ENCODE peak calls at places on chromosomes 2 and 18, in seven cellular contexts. V is transverse colon, G is HL-60, Z is foreskin fibroblast, W is epithelial cell of esophagus, F is fibroblast of mammary gland, C is astrocyte of the spinal cord. U is an unnamed sample.

GRCh38 chr18:48913201-48913600 is 37.6 kb downstream of the SMAD7 start:
- DNase-seq in Z (no peak), F (no peak), C (no peak), G (no peak), W (peak), V (no peak), U (peak)

GRCh38 chr18:57970356-57971095 is 73.5 kb upstream of the NEDD4L start:
- DNase-seq in F (peak), C (no peak), Z (no peak), G (no peak), W (no peak), V (no peak), U (no peak)

GRCh38 chr2:235579128-235579527 is 85.3 kb downstream of the AGAP1 start:
- DNase-seq in F (no peak), W (no peak), Z (no peak), V (no peak), C (no peak), G (no peak), U (no peak)

GRCh38 chr2:111900859-111901258 is 2.5 kb downstream of the MERTK start:
- DNase-seq in Z (peak), F (peak), G (peak), C (peak), V (peak), W (peak), U (peak)

GRCh38 chr2:16478817-16479216 is 186.8 kb downstream of the CYRIA start:
- DNase-seq in W (peak), F (no peak), V (no peak), C (no peak), Z (no peak), G (no peak), U (no peak)

GRCh38 chr18:13435596-13436333 is 217.2 kb downstream of the LDLRAD4 start:
- DNase-seq in G (no peak), F (peak), V (no peak), C (peak), Z (no peak), W (no peak), U (no peak)

GRCh38 chr18:61569176-61569892 is 236.1 kb downstream of the CDH20 start:
- DNase-seq in V (no peak), W (peak), Z (peak), F (peak), C (peak), G (no peak), U (no peak)

GRCh38 chr2:20353597-20353996 is 3.0 kb upstream of the PUM2 start:
- DNase-seq in W (peak), G (no peak), V (no peak), F (no peak), Z (no peak), C (no peak), U (no peak)

GRCh38 chr2:121689356-121689755 is 40.1 kb upstream of the CLASP1 start:
- DNase-seq in F (peak), W (no peak), G (no peak), V (no peak), Z (peak), C (peak), U (no peak)

GRCh38 chr2:42089340-42089925 is 41.6 kb downstream of the PKDCC start:
- DNase-seq in G (peak), C (peak), F (peak), V (peak), W (peak), Z (peak), U (no peak)

GRCh38 chr2:169765523-169765922 is 31.9 kb downstream of the KLHL23 start:
- DNase-seq in V (no peak), Z (peak), W (peak), F (peak), C (peak), G (no peak), U (no peak)

GRCh38 chr2:7468955-7469354 is 551.7 kb downstream of the RNF144A start:
- DNase-seq in W (no peak), C (no peak), G (no peak), Z (no peak), V (no peak), F (no peak), U (no peak)

GRCh38 chr2:120512321-120512710 is 166.4 kb downstream of the INHBB start:
- DNase-seq in Z (no peak), W (no peak), V (no peak), C (no peak), F (no peak), G (no peak), U (no peak)

GRCh38 chr18:25786778-25787177 is 303.6 kb downstream of the SS18 start:
- DNase-seq in V (no peak), C (peak), F (peak), G (no peak), Z (peak), W (peak), U (no peak)

GRCh38 chr2:100647709-100648108 is 84.9 kb downstream of the PDCL3 start:
- DNase-seq in G (no peak), F (no peak), C (no peak), W (no peak), Z (no peak), V (no peak), U (no peak)

GRCh38 chr2:9660154-9660553 is 29.4 kb upstream of the YWHAQ start:
- DNase-seq in W (no peak), V (no peak), Z (no peak), C (no peak), F (no peak), G (no peak), U (no peak)

GRCh38 chr2:113756088-113757058 is at the start of gene SLC35F5:
- DNase-seq in V (peak), Z (peak), F (peak), G (peak), W (peak), C (peak), U (peak)

GRCh38 chr18:29594494-29594893 is 1417.6 kb upstream of the CDH2 start:
- DNase-seq in F (no peak), V (no peak), W (no peak), C (no peak), Z (no peak), G (no peak), U (no peak)

GRCh38 chr2:120738786-120739771 is 3.4 kb downstream of the GLI2 start:
- DNase-seq in G (no peak), Z (no peak), W (no peak), F (no peak), V (no peak), C (no peak), U (no peak)

GRCh38 chr2:18232731-18233438 is 327.6 kb downstream of the RDH14 start:
- DNase-seq in W (peak), G (no peak), V (no peak), C (peak), F (peak), Z (peak), U (no peak)

GRCh38 chr18:79345366-79345765 is 50.4 kb upstream of the NFATC1 start:
- DNase-seq in V (no peak), Z (no peak), C (no peak), F (no peak), W (no peak), G (no peak), U (no peak)

GRCh38 chr2:147468963-147469362 is 375.9 kb upstream of the ACVR2A start:
- DNase-seq in Z (no peak), V (no peak), F (no peak), G (no peak), W (no peak), C (no peak), U (no peak)

GRCh38 chr2:55334728-55335127 is 65.7 kb upstream of the MTIF2 start:
- DNase-seq in C (no peak), W (no peak), Z (no peak), F (no peak), V (no peak), G (no peak), U (no peak)

GRCh38 chr2:122094557-122094956 is 339.1 kb downstream of the TSN start:
- DNase-seq in F (no peak), W (no peak), G (no peak), V (no peak), C (no peak), Z (no peak), U (no peak)

GRCh38 chr2:227724394-227725039 is at the start of gene SCYGR6:
- DNase-seq in Z (no peak), W (no peak), V (no peak), F (no peak), C (no peak), G (peak), U (no peak)

GRCh38 chr18:5527603-5528002 is 16.2 kb downstream of the EPB41L3 start:
- DNase-seq in W (no peak), V (peak), F (peak), Z (peak), G (peak), C (peak), U (peak)

DNA sequence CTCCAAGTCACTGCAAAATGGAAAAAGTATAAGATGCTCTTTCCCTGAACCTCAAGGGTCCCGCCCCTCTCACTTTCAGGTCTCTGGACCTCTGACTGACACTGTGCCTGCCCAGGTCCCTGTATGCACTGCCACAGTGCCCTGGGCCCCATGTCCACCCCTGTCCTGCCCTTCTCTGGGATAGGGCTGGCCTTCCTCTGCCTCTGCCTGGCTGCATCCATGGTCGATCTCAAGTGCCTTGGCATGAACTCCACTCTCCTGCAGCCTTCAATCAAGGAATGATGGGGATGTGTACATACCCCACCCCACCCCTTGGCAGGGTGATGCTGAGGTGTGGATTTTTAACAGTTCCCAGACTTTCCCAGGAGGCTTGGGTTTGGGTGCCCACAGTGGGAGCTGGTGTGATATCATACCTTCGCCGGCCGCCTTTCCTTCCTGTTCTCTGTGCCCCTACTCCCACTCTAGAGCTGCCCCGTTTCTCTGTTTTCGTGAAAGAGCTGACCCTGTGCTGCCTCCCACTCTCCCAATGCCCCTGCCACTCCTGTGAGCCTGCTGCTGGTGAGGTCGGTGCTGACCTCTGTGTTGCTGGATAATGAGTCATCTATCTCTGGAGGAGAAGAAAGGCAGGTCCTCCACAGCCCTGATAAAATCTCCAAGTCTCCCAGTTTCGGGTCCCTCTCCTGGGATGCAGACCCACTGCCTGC is 18.9 kb downstream of the PTPN18 start:
- DNase-seq in C (no peak), F (peak), G (no peak), W (no peak), Z (peak), V (no peak), U (no peak)
- H3K4me3 ChIP-seq in C (no peak), F (no peak), G (no peak), W (no peak), Z (no peak), V (no peak), U (no peak)

GRCh38 chr2:109611467-109612095 is 2.2 kb downstream of the SEPTIN10 start:
- DNase-seq in W (peak), G (no peak), V (no peak), C (peak), F (peak), Z (peak), U (peak)

GRCh38 chr2:109612991-109613921 is 510 bp downstream of the SEPTIN10 start:
- DNase-seq in Z (peak), F (peak), W (peak), C (peak), V (peak), G (no peak), U (peak)

GRCh38 chr2:109607766-109608165 is 6.0 kb downstream of the SEPTIN10 start:
- DNase-seq in W (peak), Z (peak), G (no peak), C (peak), V (no peak), F (peak), U (no peak)

GRCh38 chr2:109613922-109614714 is at the start of the genes SEPTIN10 and SOWAHC:
- DNase-seq in G (peak), F (peak), Z (peak), W (peak), V (peak), C (peak), U (peak)

GRCh38 chr2:109609352-109610024 is 4.3 kb downstream of the SEPTIN10 start:
- DNase-seq in C (peak), G (no peak), Z (peak), F (peak), V (no peak), W (peak), U (peak)
- H3K4me3 ChIP-seq in C (peak), G (no peak), Z (peak), F (no peak), V (no peak), W (no peak), U (no peak)

GRCh38 chr18:8706981-8707940 is 1.9 kb downstream of the MTCL1 start:
- DNase-seq in F (peak), W (peak), V (no peak), C (peak), G (no peak), Z (peak), U (peak)
- H3K4me3 ChIP-seq in F (peak), W (peak), V (peak), C (peak), G (no peak), Z (peak), U (peak)

GRCh38 chr2:60356346-60356745 is 197.1 kb downstream of the BCL11A start:
- DNase-seq in V (no peak), F (no peak), W (peak), Z (no peak), G (no peak), C (no peak), U (no peak)
- H3K4me3 ChIP-seq in V (no peak), F (no peak), W (no peak), Z (no peak), G (no peak), C (no peak), U (no peak)

DNA sequence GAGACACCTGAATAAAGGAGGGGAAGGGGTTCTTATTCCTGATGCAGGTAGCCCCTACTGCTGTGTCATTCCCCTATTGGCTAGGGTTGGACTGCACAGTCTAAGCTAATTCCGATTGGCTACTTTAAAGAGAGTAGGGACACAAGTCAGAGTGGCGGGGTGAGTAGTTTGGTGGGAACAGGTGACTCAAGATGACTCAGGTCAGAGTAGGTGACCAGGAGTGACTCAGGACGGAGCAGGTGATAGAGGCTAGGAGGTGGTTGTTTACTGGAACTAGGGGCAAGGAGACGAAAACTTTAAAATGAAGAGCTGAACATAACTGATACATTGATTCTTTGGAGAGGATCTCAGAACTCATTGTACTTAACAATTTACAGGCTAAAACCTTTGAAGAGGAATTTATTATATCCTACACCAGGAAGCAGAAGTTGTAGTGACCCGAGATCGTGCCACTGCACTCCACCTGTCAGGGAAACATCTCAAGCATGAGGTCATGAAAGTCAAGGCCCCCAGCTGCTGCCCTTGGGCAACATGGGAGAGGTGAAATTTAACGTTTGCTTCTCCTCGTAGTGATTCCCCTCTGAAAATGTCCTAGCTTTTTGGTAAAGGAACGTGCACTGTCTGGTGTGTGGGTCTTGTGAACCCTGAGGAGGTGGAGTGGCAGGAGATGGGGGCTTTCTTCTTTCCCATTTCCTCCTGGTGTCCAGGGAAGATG is 4.5 kb upstream of the CYP27A1 start:
- DNase-seq in C (no peak), V (no peak), Z (no peak), G (no peak), F (no peak), W (peak), U (no peak)
- H3K4me3 ChIP-seq in C (no peak), V (no peak), Z (no peak), G (no peak), F (no peak), W (no peak), U (no peak)

GRCh38 chr2:234425923-234426603 is 70.8 kb downstream of the ARL4C start:
- DNase-seq in Z (no peak), G (peak), V (peak), W (no peak), C (no peak), F (no peak), U (peak)
- H3K4me3 ChIP-seq in Z (no peak), G (no peak), V (no peak), W (no peak), C (no peak), F (no peak), U (no peak)

GRCh38 chr2:88443353-88443938 is 9.0 kb downstream of the FOXI3 start:
- DNase-seq in C (no peak), V (no peak), W (no peak), Z (no peak), F (no peak), G (no peak), U (no peak)
- H3K4me3 ChIP-seq in C (no peak), V (no peak), W (no peak), Z (no peak), F (no peak), G (no peak), U (no peak)

U was measured in small intestine.